ENCODE peak calls at places on chromosomes 12 and 14, in eight cellular contexts. U, H, Z, R, E, A, S and P are unnamed samples.

GRCh38 chr12:78421011-78421410 is 443.6 kb upstream of the SYT1 start:
- DNase-seq in S (no peak), R (no peak), A (no peak), Z (no peak), U (no peak), E (no peak), H (no peak), P (no peak)

GRCh38 chr14:43528321-43528720 is 978.8 kb downstream of the FSCB start:
- DNase-seq in H (no peak), S (no peak), Z (no peak), A (no peak), E (no peak), R (no peak), U (no peak), P (no peak)

GRCh38 chr14:95614335-95614734 is 71.9 kb upstream of the TCL1B start:
- DNase-seq in H (no peak), E (no peak), A (no peak), U (no peak), R (no peak), Z (no peak), S (no peak), P (no peak)

GRCh38 chr12:550473-551260 is 90.9 kb downstream of the B4GALNT3 start:
- DNase-seq in U (no peak), S (no peak), R (no peak), H (no peak), Z (no peak), E (no peak), A (no peak), P (no peak)

GRCh38 chr12:5251092-5251491 is 180.8 kb upstream of the NTF3 start:
- DNase-seq in Z (no peak), U (no peak), S (no peak), R (no peak), A (no peak), H (no peak), E (no peak), P (no peak)

GRCh38 chr14:52272375-52272774 is 4.9 kb downstream of the PTGDR start:
- DNase-seq in S (no peak), U (peak; percentile 61), R (peak; percentile 70), H (peak; percentile 29), E (peak; percentile 48), A (no peak), Z (peak; percentile 6), P (peak; percentile 34)

GRCh38 chr14:64174922-64175782 is 119.0 kb downstream of the ESR2 start:
- DNase-seq in R (no peak), S (no peak), H (no peak), E (no peak), U (no peak), A (no peak), Z (no peak), P (no peak)

GRCh38 chr12:79252358-79253075 is 387.9 kb downstream of the SYT1 start:
- DNase-seq in S (no peak), U (no peak), R (no peak), E (no peak), Z (no peak), H (no peak), A (no peak), P (no peak)

GRCh38 chr14:66104486-66104885 is 381.7 kb upstream of the CCDC196 start:
- DNase-seq in R (peak; percentile 20), A (no peak), H (no peak), U (no peak), E (no peak), Z (no peak), S (no peak), P (no peak)

GRCh38 chr14:84894254-84894653 is 635.7 kb upstream of the FLRT2 start:
- DNase-seq in R (no peak), H (no peak), Z (no peak), S (no peak), E (no peak), U (no peak), A (no peak), P (no peak)

GRCh38 chr14:104086661-104087461 is 1.4 kb downstream of the ASPG start:
- DNase-seq in A (no peak), S (no peak), E (peak; percentile 35), R (peak; percentile 1), Z (no peak), U (no peak), H (no peak), P (no peak)

GRCh38 chr12:105013892-105014291 is 27.8 kb downstream of the NOPCHAP1 start:
- DNase-seq in E (no peak), U (no peak), A (no peak), Z (no peak), R (no peak), S (no peak), H (no peak), P (no peak)

GRCh38 chr12:18718462-18718861 is 19.4 kb downstream of the PLCZ1 start:
- DNase-seq in Z (no peak), S (no peak), E (no peak), A (no peak), U (no peak), H (no peak), R (no peak), P (no peak)

GRCh38 chr12:107436376-107436775 is 249.2 kb upstream of the PWP1 start:
- DNase-seq in R (peak; percentile 81), E (no peak), U (peak; percentile 49), A (no peak), S (no peak), H (no peak), Z (no peak), P (no peak)

GRCh38 chr12:95385646-95386045 is 88.3 kb upstream of the METAP2 start:
- DNase-seq in A (no peak), E (no peak), S (peak; percentile 18), H (no peak), Z (no peak), U (peak; percentile 70), R (no peak), P (no peak)

GRCh38 chr14:54580933-54581332 is 14.0 kb downstream of the SAMD4A start:
- DNase-seq in S (no peak), A (no peak), U (no peak), E (no peak), Z (no peak), R (no peak), H (no peak), P (no peak)
- H3K36me3 ChIP-seq in S (no peaks in the 10 kb centered on the region), A (no peaks in the 10 kb centered on the region), U (peaks cover 3% of the 10 kb centered on the region), E (no peaks in the 10 kb centered on the region), Z (peaks cover 10% of the 10 kb centered on the region), R (no peaks in the 10 kb centered on the region), H (no peaks in the 10 kb centered on the region), P (peaks cover 6% of the 10 kb centered on the region)

DNA sequence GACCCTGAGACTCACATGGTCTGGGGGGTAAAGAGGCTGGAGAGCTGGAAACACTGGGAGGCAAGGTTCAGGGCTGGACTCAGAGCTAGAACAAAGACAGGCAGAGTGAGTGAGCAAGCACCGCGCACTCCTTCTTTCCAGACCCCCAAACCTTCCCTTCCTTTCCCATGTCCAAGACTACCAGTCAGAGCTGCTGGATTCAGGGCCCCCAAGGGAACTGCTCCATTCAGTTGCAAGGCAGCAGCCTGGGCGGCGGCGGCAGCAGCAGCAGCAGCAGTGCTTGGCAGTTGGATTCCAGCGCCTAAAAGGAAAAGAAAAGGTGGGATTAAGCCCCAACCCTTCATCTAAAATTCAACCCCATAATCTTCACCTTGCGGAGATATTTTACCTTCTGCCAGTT is 17.1 kb downstream of the RBM23 start:
- DNase-seq in A (no peak), E (no peak), U (no peak), R (no peak), S (no peak), Z (no peak), H (no peak), P (no peak)
- H3K36me3 ChIP-seq in A (peaks cover 65% of the 10 kb centered on the region), E (peaks cover 57% of the 10 kb centered on the region), U (peaks cover 55% of the 10 kb centered on the region), R (peaks cover 40% of the 10 kb centered on the region), S (peaks cover 71% of the 10 kb centered on the region), Z (peaks cover 89% of the 10 kb centered on the region), H (peaks cover 40% of the 10 kb centered on the region), P (peaks cover 69% of the 10 kb centered on the region)

GRCh38 chr14:102731101-102731870 is 46.0 kb upstream of the TRAF3 start:
- DNase-seq in H (no peak), E (no peak), R (no peak), S (no peak), Z (no peak), U (no peak), A (no peak), P (no peak)

GRCh38 chr14:102732924-102733323 is 44.3 kb upstream of the TRAF3 start:
- DNase-seq in A (no peak), E (no peak), U (no peak), S (no peak), Z (no peak), H (no peak), R (no peak), P (no peak)

GRCh38 chr14:102729825-102730224 is 47.4 kb upstream of the TRAF3 start:
- DNase-seq in R (no peak), U (no peak), Z (no peak), H (no peak), E (no peak), A (peak; percentile 30), S (no peak), P (no peak)

GRCh38 chr14:102733326-102733725 is 43.9 kb upstream of the TRAF3 start:
- DNase-seq in Z (no peak), H (no peak), E (no peak), U (no peak), R (no peak), A (no peak), S (no peak), P (no peak)

DNA sequence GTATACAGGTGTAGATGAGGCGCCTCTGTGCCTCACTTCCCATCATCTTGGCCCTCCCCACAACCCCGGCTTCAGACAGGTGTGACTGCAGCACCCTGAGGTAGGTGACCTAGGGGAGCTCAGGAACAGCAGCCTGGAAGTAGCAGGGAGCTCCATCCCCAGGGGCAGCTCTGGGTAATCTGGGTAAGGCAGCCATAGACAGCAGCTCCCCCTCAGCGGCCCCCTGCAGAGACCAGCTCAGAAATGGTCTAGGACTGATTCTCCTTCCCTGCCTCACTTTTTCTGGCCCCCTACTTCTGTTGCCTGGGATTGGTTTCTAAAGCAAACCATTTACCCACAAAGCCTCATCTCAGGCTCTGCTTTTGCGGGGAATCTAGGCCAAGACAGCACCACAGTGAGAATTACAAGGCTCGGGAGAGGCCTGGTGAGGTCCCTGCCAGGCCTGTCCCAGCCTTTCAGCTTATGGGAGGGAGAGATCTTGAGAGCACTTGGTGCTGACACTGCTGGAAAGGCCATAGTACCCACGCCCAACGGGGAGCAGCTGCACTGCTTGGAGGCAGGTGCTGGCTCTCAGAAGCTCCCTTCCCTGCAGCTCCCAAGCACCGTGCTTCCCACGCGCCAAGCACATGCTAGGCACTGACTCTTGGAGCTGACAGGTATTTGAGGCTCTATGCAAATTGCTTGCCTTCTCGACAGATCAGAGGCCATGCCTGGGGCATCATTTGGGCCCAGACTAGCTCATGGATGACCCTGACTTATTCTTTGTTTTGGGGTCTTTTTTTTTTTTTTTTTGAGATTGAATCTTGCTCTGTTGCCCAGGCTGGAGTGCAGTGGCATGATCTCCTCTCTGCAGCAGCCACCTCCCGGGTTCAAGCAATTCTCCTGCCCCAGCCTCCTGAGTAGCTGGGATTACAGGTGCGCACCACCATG is 45.1 kb upstream of the TRAF3 start:
- DNase-seq in R (no peak), H (no peak), U (no peak), E (no peak), A (no peak), S (no peak), Z (no peak), P (no peak)
- H3K36me3 ChIP-seq in R (no peaks in the 10 kb centered on the region), H (peaks cover 13% of the 10 kb centered on the region), U (no peaks in the 10 kb centered on the region), E (peaks cover 6% of the 10 kb centered on the region), A (no peaks in the 10 kb centered on the region), S (peaks cover 61% of the 10 kb centered on the region), Z (peaks cover 38% of the 10 kb centered on the region), P (peaks cover 16% of the 10 kb centered on the region)

DNA sequence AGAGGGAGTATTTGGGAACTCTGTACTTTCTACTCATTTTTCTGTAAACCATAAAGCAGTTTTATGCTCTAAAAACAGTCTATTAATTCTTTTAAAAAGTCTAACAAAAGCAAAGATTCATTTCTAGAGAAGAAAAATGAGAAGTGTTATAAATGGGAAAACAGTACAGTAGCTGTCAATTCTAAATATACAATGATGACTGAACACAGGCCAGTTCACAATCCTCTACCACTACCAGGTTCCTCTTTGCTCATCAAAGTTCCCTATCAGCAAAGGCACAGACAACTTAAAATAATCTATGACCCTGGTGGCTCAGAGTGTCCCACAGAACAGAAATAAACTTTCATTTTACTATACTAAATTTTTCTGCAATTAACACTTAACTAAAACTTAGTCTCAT is 12.5 kb downstream of the NAA25 start:
- DNase-seq in S (no peak), H (no peak), R (no peak), U (no peak), Z (no peak), A (no peak), E (no peak), P (no peak)
- H3K36me3 ChIP-seq in S (peaks cover 65% of the 10 kb centered on the region), H (peaks cover 14% of the 10 kb centered on the region), R (peaks cover 35% of the 10 kb centered on the region), U (peaks cover 10% of the 10 kb centered on the region), Z (peaks cover 86% of the 10 kb centered on the region), A (peaks cover 37% of the 10 kb centered on the region), E (peaks cover 14% of the 10 kb centered on the region), P (peaks cover 64% of the 10 kb centered on the region)